ENCODE peak calls at places on chromosomes 5 and 9, in nine cellular contexts. A, W, K, H, J, G, F, N and P are unnamed samples.

GRCh38 chr5:138706655-138707480 is 46.4 kb upstream of the CTNNA1 start:
- DNase-seq in K (no peak), G (no peak), A (no peak), J (no peak), H (peak), F (no peak), N (peak), W (no peak), P (peak)

GRCh38 chr5:162190-162564 is 29.1 kb upstream of the LRRC14B start:
- DNase-seq in F (no peak), G (no peak), W (no peak), K (no peak), N (no peak), A (no peak), J (no peak), H (no peak), P (peak)

GRCh38 chr9:90988318-90988717 is 186.7 kb downstream of the SYK start:
- DNase-seq in N (no peak), F (no peak), K (no peak), J (no peak), A (no peak), G (no peak), W (no peak), H (no peak), P (no peak)

GRCh38 chr5:123007292-123007691 is 29.2 kb downstream of the PPIC start:
- DNase-seq in N (no peak), A (no peak), W (no peak), H (no peak), G (no peak), K (peak), J (no peak), F (no peak), P (no peak)

GRCh38 chr5:173940269-173940668 is 48.7 kb upstream of the C5orf47 start:
- DNase-seq in G (no peak), N (no peak), A (no peak), K (no peak), W (no peak), F (no peak), H (no peak), J (no peak), P (no peak)

GRCh38 chr5:169088032-169088726 is 212.8 kb downstream of the SLIT3 start:
- DNase-seq in W (no peak), K (peak), A (no peak), F (no peak), G (no peak), J (no peak), N (no peak), H (no peak), P (no peak)

GRCh38 chr5:174293481-174293880 is 248.0 kb downstream of the NSG2 start:
- DNase-seq in A (no peak), W (no peak), J (no peak), K (no peak), G (no peak), H (no peak), F (no peak), N (no peak), P (no peak)

GRCh38 chr5:115351356-115352195 is 55.1 kb upstream of the CCDC112 start:
- DNase-seq in N (no peak), H (peak), F (no peak), G (peak), K (no peak), J (no peak), W (no peak), A (no peak), P (no peak)

GRCh38 chr5:122078116-122078865 is at the start of gene LOX:
- DNase-seq in A (peak), H (peak), G (peak), N (peak), K (peak), J (peak), F (peak), W (peak), P (peak)

GRCh38 chr5:115543931-115544370 is 624 bp downstream of the FEM1C start:
- DNase-seq in F (no peak), W (peak), H (peak), G (peak), K (peak), A (peak), J (no peak), N (peak), P (no peak)

GRCh38 chr9:129253820-129254381 is 75.8 kb upstream of the IER5L start:
- DNase-seq in J (peak), W (peak), N (no peak), K (peak), G (no peak), A (no peak), H (no peak), F (no peak), P (peak)

GRCh38 chr5:174793684-174794328 is 69.4 kb downstream of the MSX2 start:
- DNase-seq in W (peak), K (peak), G (peak), J (peak), H (peak), A (peak), N (peak), F (no peak), P (peak)

GRCh38 chr5:402615-403359 is 40.2 kb upstream of the EXOC3 start:
- DNase-seq in G (no peak), H (no peak), N (no peak), A (no peak), W (no peak), K (no peak), F (no peak), J (no peak), P (peak)

GRCh38 chr5:60210810-60211209 is 317.3 kb upstream of the PDE4D start:
- DNase-seq in J (no peak), F (no peak), G (no peak), H (peak), W (no peak), K (peak), A (no peak), N (no peak), P (no peak)

GRCh38 chr5:94314507-94315170 is 303.8 kb downstream of the KIAA0825 start:
- DNase-seq in K (peak), A (no peak), N (no peak), F (no peak), W (no peak), H (no peak), G (no peak), J (no peak), P (no peak)

GRCh38 chr5:165325201-165325600 is 1819.8 kb downstream of the MAT2B start:
- DNase-seq in A (no peak), K (no peak), W (no peak), H (no peak), J (no peak), N (no peak), F (no peak), G (no peak), P (no peak)

GRCh38 chr5:88660326-88660946 is 222.5 kb downstream of the MEF2C start:
- DNase-seq in A (no peak), W (peak), H (peak), N (no peak), K (peak), F (no peak), J (no peak), G (no peak), P (peak)

GRCh38 chr5:159897786-159898393 is 18.4 kb upstream of the ADRA1B start:
- DNase-seq in K (no peak), N (no peak), J (no peak), F (no peak), H (peak), G (no peak), W (no peak), A (no peak), P (no peak)

GRCh38 chr5:89097103-89097502 is 214.1 kb upstream of the MEF2C start:
- DNase-seq in H (no peak), K (peak), W (no peak), G (no peak), N (no peak), J (no peak), A (no peak), F (no peak), P (no peak)

GRCh38 chr5:107359033-107359915 is 311.5 kb downstream of the EFNA5 start:
- DNase-seq in F (no peak), N (no peak), H (peak), K (no peak), J (no peak), G (no peak), A (no peak), W (no peak), P (no peak)

GRCh38 chr5:115812372-115812771 is 4.1 kb downstream of the CDO1 start:
- DNase-seq in H (no peak), A (no peak), K (no peak), J (no peak), N (no peak), G (no peak), F (no peak), W (no peak), P (no peak)

GRCh38 chr9:88658311-88658822 is 123.4 kb downstream of the NXNL2 start:
- DNase-seq in N (peak), F (no peak), H (peak), K (no peak), A (no peak), G (no peak), J (no peak), W (peak), P (no peak)

GRCh38 chr5:143618146-143618545 is 193.8 kb upstream of the HMHB1 start:
- DNase-seq in N (no peak), J (no peak), A (no peak), H (no peak), G (no peak), F (no peak), W (no peak), K (no peak), P (no peak)

GRCh38 chr9:18626046-18626698 is 152.2 kb downstream of the ADAMTSL1 start:
- DNase-seq in N (no peak), G (no peak), A (no peak), W (no peak), H (no peak), F (no peak), J (no peak), K (no peak), P (no peak)

GRCh38 chr9:134607971-134608370 is 33.6 kb upstream of the COL5A1 start:
- DNase-seq in K (no peak), F (no peak), N (no peak), G (no peak), J (no peak), A (no peak), W (no peak), H (no peak), P (no peak)

GRCh38 chr5:169647566-169647965 is 10.5 kb downstream of the DOCK2 start:
- DNase-seq in A (no peak), J (no peak), G (no peak), W (no peak), N (no peak), F (no peak), H (no peak), K (no peak), P (no peak)

GRCh38 chr5:98770158-98770910 is 3.1 kb upstream of the RGMB start:
- DNase-seq in F (no peak), W (peak), J (peak), K (no peak), G (peak), H (peak), A (no peak), N (peak), P (peak)

GRCh38 chr9:137973829-137974416 is 96.3 kb downstream of the CACNA1B start:
- DNase-seq in G (no peak), W (peak), N (no peak), F (no peak), A (no peak), K (no peak), H (no peak), J (peak), P (peak)

GRCh38 chr5:67248703-67249589 is 52.3 kb upstream of the CD180 start:
- DNase-seq in G (peak), H (no peak), K (no peak), F (peak), N (peak), A (no peak), J (no peak), W (no peak), P (no peak)

GRCh38 chr5:11903614-11904269 is 504 bp downstream of the CTNND2 start:
- DNase-seq in N (no peak), J (no peak), G (no peak), F (no peak), K (peak), H (peak), W (no peak), A (peak), P (peak)

GRCh38 chr5:168455201-168455600 is 31.1 kb upstream of the RARS1 start:
- DNase-seq in J (no peak), K (no peak), H (no peak), A (no peak), W (no peak), N (no peak), F (no peak), G (no peak), P (no peak)

GRCh38 chr9:96619109-96619435 is 571 bp downstream of the CDC14B start:
- DNase-seq in H (no peak), A (no peak), G (no peak), N (no peak), J (no peak), K (no peak), F (no peak), W (no peak), P (no peak)

GRCh38 chr9:108786756-108787663 is 68.8 kb downstream of the ACTL7B start:
- DNase-seq in K (no peak), F (no peak), H (peak), W (no peak), N (peak), G (no peak), A (no peak), J (no peak), P (no peak)

GRCh38 chr9:137757139-137757538 is 120.4 kb upstream of the CACNA1B start:
- DNase-seq in H (no peak), F (no peak), G (no peak), K (no peak), W (peak), N (no peak), J (no peak), A (no peak), P (no peak)

GRCh38 chr9:97923529-97924108 is 1.3 kb upstream of the TRMO start:
- DNase-seq in W (peak), A (peak), N (peak), F (peak), H (peak), J (peak), K (peak), G (peak), P (peak)

GRCh38 chr5:96673127-96673526 is 11.0 kb downstream of the CAST start:
- DNase-seq in N (no peak), W (no peak), J (no peak), F (no peak), H (no peak), K (no peak), A (no peak), G (no peak), P (no peak)

DNA sequence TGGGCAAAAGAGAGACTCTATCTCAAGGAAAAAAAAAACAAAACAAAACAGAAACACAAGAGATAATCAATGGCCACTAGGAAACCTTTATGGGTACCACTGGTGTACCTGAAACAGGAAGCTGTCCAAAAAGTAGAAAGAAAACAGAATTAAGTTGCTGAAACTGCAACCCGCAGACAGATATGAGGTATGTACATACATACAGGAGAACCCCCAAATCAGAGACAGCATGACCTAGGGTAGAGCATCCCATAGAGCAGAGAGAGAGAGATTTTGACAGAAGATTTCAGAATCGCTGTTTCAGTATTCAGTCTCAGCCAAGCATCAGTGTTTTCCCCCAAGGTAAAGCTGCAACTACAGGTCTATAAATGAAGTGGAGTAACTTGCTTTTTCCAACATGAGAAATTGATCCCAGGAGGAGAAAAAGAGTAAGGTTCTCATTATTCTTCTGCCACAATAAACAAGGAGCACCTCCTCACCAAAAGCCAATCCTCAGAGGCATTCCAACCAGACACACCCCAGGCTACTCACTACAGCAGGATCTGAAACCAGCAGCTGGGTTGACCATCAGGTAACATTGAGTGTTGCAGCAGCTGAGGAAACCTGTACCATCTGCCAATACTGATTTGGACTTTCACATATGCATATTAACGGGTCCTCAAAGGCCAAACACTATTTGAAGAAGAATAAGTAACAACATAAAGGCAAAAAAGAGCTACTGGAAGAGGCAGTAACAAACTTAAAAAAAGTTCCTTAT is 630.0 kb downstream of the TAF11L14 start:
- DNase-seq in K (no peak), H (no peak), A (no peak), G (no peak), F (no peak), W (no peak), N (no peak), J (no peak), P (no peak)
- H3K4me3 ChIP-seq in K (no peak), H (no peak), A (no peak), G (no peak), F (no peak), W (no peak), N (no peak), J (no peak), P (no peak)

DNA sequence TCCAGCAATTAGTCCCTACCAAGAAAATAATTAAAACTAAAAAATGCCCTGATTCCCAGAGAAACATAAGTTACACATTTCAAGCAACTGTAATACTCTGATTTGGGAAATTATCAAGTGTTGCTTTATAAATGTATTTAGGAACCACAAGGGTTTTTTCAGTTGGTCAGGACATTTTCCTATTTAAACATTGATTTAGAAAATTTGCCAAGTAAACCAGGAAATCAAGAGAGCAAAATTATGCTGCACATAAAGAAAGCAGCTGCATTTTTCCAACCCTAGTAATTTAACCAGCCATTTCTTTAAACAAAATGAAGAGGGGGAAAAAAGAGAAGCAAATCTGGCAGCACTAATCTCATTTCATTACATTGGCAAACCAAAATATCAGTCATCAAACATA is 271.5 kb downstream of the TLE1 start:
- DNase-seq in K (no peak), A (no peak), G (no peak), J (no peak), F (no peak), H (no peak), N (no peak), W (no peak), P (no peak)
- H3K4me3 ChIP-seq in K (no peak), A (no peak), G (no peak), J (no peak), F (no peak), H (no peak), N (no peak), W (no peak), P (no peak)

DNA sequence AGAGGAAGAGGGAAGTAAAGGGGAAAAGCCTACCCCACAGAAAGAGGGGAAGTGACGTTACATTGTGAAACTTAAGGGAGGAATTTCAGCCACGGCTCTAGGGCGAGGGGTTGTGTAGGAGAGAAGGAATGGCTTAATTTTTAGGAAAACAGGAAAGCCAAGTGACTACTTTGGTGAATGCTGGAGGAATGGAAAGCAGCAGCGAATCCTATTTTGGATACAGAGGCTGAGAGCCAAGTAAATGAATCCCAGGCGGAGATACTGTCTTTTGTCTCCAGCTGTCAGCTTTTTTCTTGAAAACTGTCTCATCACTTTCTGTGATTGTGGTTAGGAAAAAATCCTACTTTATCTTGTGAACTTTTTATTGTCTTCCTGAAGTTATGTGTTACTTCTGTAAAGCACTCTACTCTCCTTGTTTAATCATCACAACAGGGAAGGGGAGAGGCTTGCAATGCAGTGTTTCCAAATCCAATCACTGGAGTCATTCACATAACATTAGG is 188.4 kb downstream of the TSSK1B start:
- DNase-seq in W (no peak), A (no peak), N (no peak), J (no peak), F (no peak), K (peak), H (peak), G (no peak), P (no peak)
- H3K4me3 ChIP-seq in W (no peak), A (no peak), N (no peak), J (no peak), F (no peak), K (no peak), H (peak), G (no peak), P (no peak)

GRCh38 chr5:177116631-177117373 is 16.8 kb upstream of the NSD1 start:
- DNase-seq in H (peak), G (peak), N (peak), F (no peak), K (peak), J (peak), A (peak), W (peak), P (peak)
- H3K4me3 ChIP-seq in H (peak), G (no peak), N (no peak), F (no peak), K (no peak), J (peak), A (no peak), W (no peak), P (peak)

GRCh38 chr9:135848341-135849047 is 58.9 kb downstream of the CAMSAP1 start:
- DNase-seq in F (no peak), H (no peak), A (no peak), N (no peak), W (no peak), K (no peak), J (no peak), G (no peak), P (no peak)

GRCh38 chr9:135847833-135848232 is 59.5 kb downstream of the CAMSAP1 start:
- DNase-seq in G (no peak), F (no peak), K (no peak), N (no peak), H (no peak), J (no peak), W (no peak), A (no peak), P (no peak)

GRCh38 chr9:135850737-135851136 is 56.6 kb downstream of the CAMSAP1 start:
- DNase-seq in K (no peak), N (no peak), F (no peak), H (no peak), J (no peak), W (no peak), A (no peak), G (no peak), P (no peak)

GRCh38 chr9:135851748-135852147 is 55.6 kb downstream of the CAMSAP1 start:
- DNase-seq in K (no peak), A (no peak), J (no peak), W (no peak), H (no peak), N (no peak), G (peak), F (no peak), P (no peak)

DNA sequence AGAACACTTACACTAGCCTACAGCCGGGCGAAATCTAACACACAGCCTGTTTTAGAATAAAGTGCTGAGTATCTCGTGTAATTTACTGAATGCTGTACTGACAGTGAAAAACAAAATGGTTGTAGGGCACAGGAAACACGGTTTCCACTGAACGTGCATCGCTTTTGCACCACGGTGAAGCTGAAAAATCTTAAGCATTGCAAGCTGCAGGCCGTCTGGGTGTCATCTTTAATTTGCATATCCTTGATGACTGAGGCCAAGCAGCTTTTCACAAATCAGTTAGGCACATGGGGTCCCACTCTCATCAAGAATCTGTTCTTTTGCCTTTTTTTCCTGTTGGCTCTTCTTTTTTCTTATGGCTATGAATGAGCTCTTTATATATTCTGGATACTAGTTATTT is 58.2 kb downstream of the CAMSAP1 start:
- DNase-seq in A (no peak), G (no peak), J (no peak), H (no peak), F (no peak), K (peak), N (no peak), W (no peak), P (no peak)
- H3K4me3 ChIP-seq in A (no peak), G (no peak), J (no peak), H (no peak), F (no peak), K (no peak), N (no peak), W (no peak), P (no peak)

GRCh38 chr9:93958121-93958874 is 3.1 kb upstream of the BARX1 start:
- DNase-seq in W (no peak), N (no peak), J (peak), F (no peak), A (no peak), H (no peak), K (peak), G (no peak), P (peak)
- H3K4me3 ChIP-seq in W (no peak), N (no peak), J (peak), F (no peak), A (no peak), H (no peak), K (peak), G (peak), P (peak)